ENCODE peak calls at places on chromosomes 7 and 10, in five cellular contexts. One of them, this sample, is unnamed.

GRCh38 chr7:79923953-79924352 is 210.7 kb upstream of the GNAI1 start:
- DNase-seq in body of pancreas: no peak
- DNase-seq in right lobe of liver: no peak
- DNase-seq in transverse colon: no peak
- DNase-seq in A549: no peak
- DNase-seq in this sample: no peak

GRCh38 chr7:106287786-106288185 is 3.0 kb upstream of the NAMPT start:
- DNase-seq in body of pancreas: no peak
- DNase-seq in right lobe of liver: no peak
- DNase-seq in transverse colon: peak; percentile 56
- DNase-seq in A549: no peak
- DNase-seq in this sample: no peak

GRCh38 chr10:103397191-103397825 is 882 bp downstream of the PDCD11 start:
- DNase-seq in body of pancreas: peak; percentile 8
- DNase-seq in right lobe of liver: no peak
- DNase-seq in transverse colon: no peak
- DNase-seq in A549: no peak
- DNase-seq in this sample: no peak

GRCh38 chr7:154862153-154862791 is 140.7 kb downstream of the PAXIP1 start:
- DNase-seq in body of pancreas: no peak
- DNase-seq in right lobe of liver: no peak
- DNase-seq in transverse colon: no peak
- DNase-seq in A549: no peak
- DNase-seq in this sample: no peak

GRCh38 chr10:133458710-133459453 is 5.1 kb downstream of the SCART1 start:
- DNase-seq in body of pancreas: no peak
- DNase-seq in right lobe of liver: no peak
- DNase-seq in transverse colon: no peak
- DNase-seq in A549: no peak
- DNase-seq in this sample: peak; percentile 57

GRCh38 chr10:2915412-2915811 is 151.9 kb upstream of the PFKP start:
- DNase-seq in body of pancreas: no peak
- DNase-seq in right lobe of liver: no peak
- DNase-seq in transverse colon: no peak
- DNase-seq in A549: no peak
- DNase-seq in this sample: peak; percentile 63

GRCh38 chr10:94320285-94320914 is 42.3 kb downstream of the NOC3L start:
- DNase-seq in body of pancreas: peak; percentile 73
- DNase-seq in right lobe of liver: peak; percentile 75
- DNase-seq in transverse colon: peak; percentile 65
- DNase-seq in A549: peak; percentile 33
- DNase-seq in this sample: peak; percentile 83

GRCh38 chr7:138396251-138397070 is 63.6 kb upstream of the TRIM24 start:
- DNase-seq in body of pancreas: peak; percentile 92
- DNase-seq in right lobe of liver: no peak
- DNase-seq in transverse colon: peak; percentile 17
- DNase-seq in A549: peak; percentile 18
- DNase-seq in this sample: no peak

GRCh38 chr10:49212783-49213182 is 24.6 kb upstream of the TMEM273 start:
- DNase-seq in body of pancreas: no peak
- DNase-seq in right lobe of liver: no peak
- DNase-seq in transverse colon: no peak
- DNase-seq in A549: no peak
- DNase-seq in this sample: no peak

GRCh38 chr7:93040355-93040754 is 77.4 kb downstream of the SAMD9 start:
- DNase-seq in body of pancreas: no peak
- DNase-seq in right lobe of liver: no peak
- DNase-seq in transverse colon: no peak
- DNase-seq in A549: no peak
- DNase-seq in this sample: no peak

GRCh38 chr10:46515402-46516192 is 40.9 kb downstream of the GPRIN2 start:
- DNase-seq in body of pancreas: no peak
- DNase-seq in right lobe of liver: peak; percentile 45
- DNase-seq in transverse colon: peak; percentile 7
- DNase-seq in A549: no peak
- DNase-seq in this sample: peak; percentile 72

GRCh38 chr10:77922551-77923179 is 3.9 kb downstream of the DLG5 start:
- DNase-seq in body of pancreas: no peak
- DNase-seq in right lobe of liver: no peak
- DNase-seq in transverse colon: no peak
- DNase-seq in A549: no peak
- DNase-seq in this sample: no peak

DNA sequence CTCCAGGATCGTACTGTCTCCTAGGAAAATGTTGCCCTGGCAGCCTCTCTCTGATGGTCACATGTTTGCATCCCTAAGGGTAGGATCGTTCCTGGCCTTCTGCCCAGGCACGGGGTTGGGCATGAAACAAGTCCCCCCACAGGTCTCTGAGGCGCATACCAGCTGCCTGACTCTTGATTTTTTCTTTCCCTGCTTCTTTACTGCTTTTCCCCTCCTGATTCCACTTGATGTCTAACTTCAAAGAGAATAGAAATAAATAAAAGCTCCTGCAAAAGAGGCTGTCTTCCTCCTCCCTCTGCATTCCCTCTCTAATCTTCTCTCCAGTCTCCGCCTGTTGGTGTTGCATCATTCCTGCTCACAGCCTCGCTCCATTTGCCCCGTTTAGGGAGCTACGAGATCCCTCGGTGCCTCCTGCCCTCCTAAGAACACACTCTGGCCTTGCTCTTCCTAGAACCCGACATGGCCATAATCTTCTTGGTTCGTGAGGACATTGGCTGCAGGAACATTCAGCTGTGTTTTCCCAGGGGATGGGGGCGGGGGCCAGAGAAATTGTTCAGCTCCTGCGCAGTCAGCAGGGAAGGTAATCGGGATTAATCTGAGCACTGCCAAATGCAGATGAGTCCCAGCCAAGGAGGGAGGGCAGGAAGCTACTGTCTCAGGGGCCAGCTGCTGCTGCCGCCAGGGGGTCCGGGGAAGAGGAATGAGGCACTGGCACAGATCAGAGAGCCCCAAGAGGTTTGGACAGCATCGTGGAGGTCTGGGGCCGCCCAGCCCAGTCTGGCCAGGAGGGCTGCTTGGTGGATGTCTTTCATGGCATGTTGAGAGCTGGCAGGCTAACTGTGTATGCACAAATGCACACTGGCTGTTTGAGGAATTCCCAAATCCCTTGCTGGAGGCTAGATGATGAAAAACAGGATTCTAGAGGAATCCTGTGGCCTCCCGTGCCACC is 26.1 kb downstream of the LEP start:
- DNase-seq in body of pancreas: peak; percentile 63
- DNase-seq in right lobe of liver: peak; percentile 38
- DNase-seq in transverse colon: peak; percentile 43
- DNase-seq in A549: no peak
- DNase-seq in this sample: no peak
- TF ChIP-seq CTCF in body of pancreas: no peak
- TF ChIP-seq CTCF in right lobe of liver: no peak
- TF ChIP-seq CTCF in transverse colon: no peak
- TF ChIP-seq CTCF in A549: no peak
- TF ChIP-seq CTCF in this sample: no peak

GRCh38 chr10:80133221-80133620 is 691 bp downstream of the PLAC9 start:
- DNase-seq in body of pancreas: no peak
- DNase-seq in right lobe of liver: no peak
- DNase-seq in transverse colon: no peak
- DNase-seq in A549: no peak
- DNase-seq in this sample: no peak
- TF ChIP-seq POLR2A in body of pancreas: no peak
- TF ChIP-seq POLR2A in right lobe of liver: no peak
- TF ChIP-seq POLR2A in transverse colon: no peak
- TF ChIP-seq POLR2A in A549: no peak
- TF ChIP-seq POLR2A in this sample: no peak

GRCh38 chr7:31958216-31958615 is 112.0 kb downstream of the PDE1C start:
- DNase-seq in body of pancreas: no peak
- DNase-seq in right lobe of liver: no peak
- DNase-seq in transverse colon: no peak
- DNase-seq in A549: no peak
- DNase-seq in this sample: no peak

GRCh38 chr7:31955641-31956040 is 114.6 kb downstream of the PDE1C start:
- DNase-seq in body of pancreas: no peak
- DNase-seq in right lobe of liver: no peak
- DNase-seq in transverse colon: no peak
- DNase-seq in A549: no peak
- DNase-seq in this sample: no peak

GRCh38 chr7:31955021-31955420 is 115.2 kb downstream of the PDE1C start:
- DNase-seq in body of pancreas: no peak
- DNase-seq in right lobe of liver: no peak
- DNase-seq in transverse colon: no peak
- DNase-seq in A549: no peak
- DNase-seq in this sample: no peak

GRCh38 chr7:31957090-31957720 is 113.0 kb downstream of the PDE1C start:
- DNase-seq in body of pancreas: no peak
- DNase-seq in right lobe of liver: no peak
- DNase-seq in transverse colon: no peak
- DNase-seq in A549: peak; percentile 47
- DNase-seq in this sample: no peak

GRCh38 chr7:31957756-31958155 is 112.5 kb downstream of the PDE1C start:
- DNase-seq in body of pancreas: no peak
- DNase-seq in right lobe of liver: no peak
- DNase-seq in transverse colon: no peak
- DNase-seq in A549: no peak
- DNase-seq in this sample: no peak
- H3K27ac ChIP-seq in body of pancreas: no peak overlapping the region
- H3K27ac ChIP-seq in right lobe of liver: no peak overlapping the region
- H3K27ac ChIP-seq in transverse colon: no peak overlapping the region
- H3K27ac ChIP-seq in A549: peak overlapping the region; percentile 95
- H3K27ac ChIP-seq in this sample: no peak overlapping the region

DNA sequence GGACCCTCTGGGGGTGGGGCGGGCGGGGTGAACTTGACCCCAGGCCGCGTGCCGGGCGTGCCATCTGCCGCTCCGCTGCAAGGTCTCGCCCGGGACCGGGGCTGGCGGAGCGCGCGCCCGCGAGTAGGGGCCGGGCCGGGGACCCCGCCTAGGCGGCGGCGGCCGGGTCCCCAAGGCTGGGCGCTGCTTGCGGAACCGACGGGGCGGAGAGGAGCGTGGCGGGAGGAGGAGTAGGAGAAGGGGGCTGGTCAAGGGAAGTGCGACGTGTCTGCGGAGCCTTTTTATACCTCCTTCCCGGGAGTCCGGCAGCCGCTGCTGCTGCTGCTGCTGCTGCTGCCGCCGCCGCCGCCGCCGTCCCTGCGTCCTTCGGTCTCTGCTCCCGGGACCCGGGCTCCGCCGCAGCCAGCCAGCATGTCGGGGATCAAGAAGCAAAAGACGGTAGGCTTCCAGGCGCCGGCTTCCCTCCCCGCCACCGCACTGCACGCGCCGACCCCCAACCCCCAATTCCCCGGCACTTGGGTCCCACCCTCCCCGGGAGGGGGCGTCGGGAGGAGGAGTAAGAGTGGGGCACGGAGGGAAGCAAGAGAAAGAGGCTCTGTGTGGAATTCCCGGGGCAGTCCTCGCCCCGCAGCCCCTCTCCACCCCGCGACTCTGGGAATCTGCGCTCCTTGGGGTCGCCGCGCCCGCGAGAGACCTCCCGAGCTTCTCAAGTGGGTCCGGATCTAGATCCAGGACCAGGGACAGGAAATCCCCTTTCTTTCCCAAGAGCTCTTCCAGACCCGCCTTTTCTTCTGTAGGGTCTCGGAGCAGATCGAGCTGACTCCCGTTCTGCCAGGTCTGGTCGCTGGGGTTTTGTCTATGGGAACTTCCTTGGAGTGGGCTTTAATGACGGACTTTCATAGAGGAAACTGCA is at the start of gene PAPSS2:
- DNase-seq in body of pancreas: peak; percentile 76
- DNase-seq in right lobe of liver: peak; percentile 74
- DNase-seq in transverse colon: peak; percentile 74
- DNase-seq in A549: peak; percentile 42
- DNase-seq in this sample: peak; percentile 88
- TF ChIP-seq CTCF in body of pancreas: no peak
- TF ChIP-seq CTCF in right lobe of liver: no peak
- TF ChIP-seq CTCF in transverse colon: no peak
- TF ChIP-seq CTCF in A549: no peak
- TF ChIP-seq CTCF in this sample: no peak

GRCh38 chr7:1541431-1542162 is 11.1 kb downstream of the MAFK start:
- DNase-seq in body of pancreas: no peak
- DNase-seq in right lobe of liver: no peak
- DNase-seq in transverse colon: no peak
- DNase-seq in A549: no peak
- DNase-seq in this sample: no peak
- TF ChIP-seq POLR2A in body of pancreas: no peak
- TF ChIP-seq POLR2A in right lobe of liver: no peak
- TF ChIP-seq POLR2A in transverse colon: no peak
- TF ChIP-seq POLR2A in A549: no peak
- TF ChIP-seq POLR2A in this sample: no peak

DNA sequence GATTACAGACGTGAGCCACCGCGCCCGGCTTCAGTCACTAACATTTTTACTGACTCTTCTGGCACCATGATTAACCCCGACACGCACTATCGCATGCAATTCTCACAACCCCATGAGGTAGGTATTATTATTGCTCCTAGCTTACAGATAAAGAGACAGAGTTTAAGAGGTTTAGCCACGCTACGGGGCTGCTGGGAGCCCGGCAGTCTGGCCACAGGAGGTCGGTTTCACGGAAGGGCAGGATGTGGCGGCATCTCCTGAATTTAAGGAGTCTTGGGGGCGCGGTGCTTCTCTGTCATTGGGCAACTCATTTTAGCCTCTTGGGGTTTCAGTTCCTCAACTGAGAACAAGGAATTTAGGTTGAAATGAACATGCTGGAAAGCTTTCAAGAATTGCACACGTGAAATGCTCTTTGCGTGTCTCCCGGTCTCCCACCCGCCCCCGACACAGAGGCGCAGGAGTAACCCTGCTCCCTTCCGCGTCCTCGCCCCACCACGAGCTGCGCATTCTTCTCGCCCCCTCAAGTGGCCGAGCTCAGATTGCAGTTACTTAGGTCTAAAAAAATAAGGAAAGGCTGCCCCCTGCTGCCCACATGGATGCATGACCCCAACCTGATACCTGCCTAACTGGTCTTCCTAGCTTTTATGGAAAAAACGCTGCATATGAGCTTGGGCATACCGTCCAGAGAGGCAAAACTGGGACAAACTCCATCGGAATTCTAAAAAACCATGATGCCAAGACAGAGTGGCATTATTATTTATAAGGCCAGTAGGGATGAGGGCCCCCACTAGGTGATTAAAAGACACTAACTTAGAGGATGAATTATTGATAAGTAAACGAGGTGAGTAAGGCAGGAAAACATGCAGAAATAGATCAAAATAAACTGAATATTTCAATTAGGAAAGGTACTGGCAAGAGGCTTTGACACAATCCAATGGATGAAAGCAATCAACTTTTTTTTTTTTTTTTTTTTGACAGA is 12.4 kb downstream of the PRSS2 start:
- DNase-seq in body of pancreas: peak; percentile 96
- DNase-seq in right lobe of liver: peak; percentile 86
- DNase-seq in transverse colon: peak; percentile 90
- DNase-seq in A549: peak; percentile 74
- DNase-seq in this sample: peak; percentile 93
- H3K27ac ChIP-seq in body of pancreas: no peak overlapping the region
- H3K27ac ChIP-seq in right lobe of liver: no peak overlapping the region
- H3K27ac ChIP-seq in transverse colon: no peak overlapping the region
- H3K27ac ChIP-seq in A549: no peak overlapping the region
- H3K27ac ChIP-seq in this sample: peak overlapping the region; percentile 72